ENCODE peak calls at places on chromosome 5, in six cellular contexts. One of them, this sample, is unnamed.

GRCh38 chr5:177468329-177469058 is 4.9 kb downstream of the DBN1 start:
- DNase-seq in K562: no peak
- DNase-seq in GM12892: no peak
- DNase-seq in H1: no peak
- DNase-seq in GM12878: no peak
- DNase-seq in HepG2: peak; percentile 50
- DNase-seq in this sample: no peak

GRCh38 chr5:12611132-12611531 is 706.9 kb upstream of the CTNND2 start:
- DNase-seq in K562: no peak
- DNase-seq in GM12892: no peak
- DNase-seq in H1: no peak
- DNase-seq in GM12878: no peak
- DNase-seq in HepG2: no peak
- DNase-seq in this sample: no peak

GRCh38 chr5:95646569-95647330 is at the start of gene RFESD:
- DNase-seq in K562: peak; percentile 99
- DNase-seq in GM12892: peak; percentile 71
- DNase-seq in H1: peak; percentile 92
- DNase-seq in GM12878: peak; percentile 83
- DNase-seq in HepG2: peak; percentile 96
- DNase-seq in this sample: peak; percentile 63

GRCh38 chr5:62030326-62030725 is 275.7 kb upstream of the KIF2A start:
- DNase-seq in K562: no peak
- DNase-seq in GM12892: no peak
- DNase-seq in H1: no peak
- DNase-seq in GM12878: no peak
- DNase-seq in HepG2: no peak
- DNase-seq in this sample: no peak

GRCh38 chr5:154077692-154078091 is 38.9 kb downstream of the MFAP3 start:
- DNase-seq in K562: no peak
- DNase-seq in GM12892: no peak
- DNase-seq in H1: no peak
- DNase-seq in GM12878: no peak
- DNase-seq in HepG2: no peak
- DNase-seq in this sample: no peak

GRCh38 chr5:151151793-151152192 is 5.8 kb downstream of the ANXA6 start:
- DNase-seq in K562: no peak
- DNase-seq in GM12892: no peak
- DNase-seq in H1: no peak
- DNase-seq in GM12878: peak; percentile 61
- DNase-seq in HepG2: no peak
- DNase-seq in this sample: no peak

GRCh38 chr5:123512631-123513461 is 869 bp downstream of the CSNK1G3 start:
- DNase-seq in K562: peak; percentile 61
- DNase-seq in GM12892: no peak
- DNase-seq in H1: no peak
- DNase-seq in GM12878: no peak
- DNase-seq in HepG2: peak; percentile 39
- DNase-seq in this sample: peak; percentile 15

GRCh38 chr5:134228624-134229023 is 2.8 kb upstream of the PPP2CA start:
- DNase-seq in K562: no peak
- DNase-seq in GM12892: no peak
- DNase-seq in H1: no peak
- DNase-seq in GM12878: no peak
- DNase-seq in HepG2: no peak
- DNase-seq in this sample: no peak

GRCh38 chr5:147303976-147304375 is 69.2 kb downstream of the STK32A start:
- DNase-seq in K562: no peak
- DNase-seq in GM12892: no peak
- DNase-seq in H1: no peak
- DNase-seq in GM12878: no peak
- DNase-seq in HepG2: no peak
- DNase-seq in this sample: no peak

GRCh38 chr5:113487411-113487778 is 858 bp downstream of the MCC start:
- DNase-seq in K562: no peak
- DNase-seq in GM12892: no peak
- DNase-seq in H1: no peak
- DNase-seq in GM12878: no peak
- DNase-seq in HepG2: no peak
- DNase-seq in this sample: peak; percentile 12

GRCh38 chr5:56319281-56320242 is 86.4 kb upstream of the ANKRD55 start:
- DNase-seq in K562: no peak
- DNase-seq in GM12892: no peak
- DNase-seq in H1: no peak
- DNase-seq in GM12878: no peak
- DNase-seq in HepG2: peak; percentile 26
- DNase-seq in this sample: no peak

GRCh38 chr5:73822989-73823339 is 197.0 kb downstream of the ARHGEF28 start:
- DNase-seq in K562: no peak
- DNase-seq in GM12892: no peak
- DNase-seq in H1: no peak
- DNase-seq in GM12878: no peak
- DNase-seq in HepG2: peak; percentile 85
- DNase-seq in this sample: no peak

GRCh38 chr5:73825736-73826135 is 199.7 kb downstream of the ARHGEF28 start:
- DNase-seq in K562: no peak
- DNase-seq in GM12892: no peak
- DNase-seq in H1: no peak
- DNase-seq in GM12878: no peak
- DNase-seq in HepG2: no peak
- DNase-seq in this sample: no peak

GRCh38 chr5:73822276-73822988 is 196.4 kb downstream of the ARHGEF28 start:
- DNase-seq in K562: no peak
- DNase-seq in GM12892: no peak
- DNase-seq in H1: no peak
- DNase-seq in GM12878: no peak
- DNase-seq in HepG2: no peak
- DNase-seq in this sample: no peak

GRCh38 chr5:73825219-73825618 is 199.2 kb downstream of the ARHGEF28 start:
- DNase-seq in K562: no peak
- DNase-seq in GM12892: no peak
- DNase-seq in H1: no peak
- DNase-seq in GM12878: no peak
- DNase-seq in HepG2: no peak
- DNase-seq in this sample: no peak

DNA sequence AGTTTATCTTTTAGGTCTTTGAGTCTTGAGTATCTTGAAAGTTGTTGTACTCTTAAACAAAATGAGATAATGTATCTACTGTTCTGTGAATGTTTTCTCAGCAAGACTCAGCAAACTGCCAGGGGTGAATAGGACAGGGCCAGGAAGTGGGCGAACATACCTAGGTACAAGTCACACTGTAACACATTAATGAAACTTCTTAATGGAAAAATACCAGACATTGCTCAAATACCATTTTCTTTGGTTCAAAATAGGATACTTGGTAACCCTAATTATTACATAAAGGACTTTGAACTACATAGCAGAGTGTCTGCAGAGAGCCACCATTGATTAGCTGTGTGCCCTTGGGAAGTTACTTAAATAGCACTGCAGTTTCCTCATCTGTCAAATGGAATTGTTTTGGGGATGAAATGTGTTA is 197.5 kb downstream of the ARHGEF28 start:
- DNase-seq in K562: no peak
- DNase-seq in GM12892: no peak
- DNase-seq in H1: no peak
- DNase-seq in GM12878: no peak
- DNase-seq in HepG2: peak; percentile 96
- DNase-seq in this sample: no peak
- TF ChIP-seq TAF1 in K562: no peak
- TF ChIP-seq TAF1 in GM12892: no peak
- TF ChIP-seq TAF1 in H1: no peak
- TF ChIP-seq TAF1 in GM12878: no peak
- TF ChIP-seq TAF1 in HepG2: no peak
- TF ChIP-seq TAF1 in this sample: no peak

DNA sequence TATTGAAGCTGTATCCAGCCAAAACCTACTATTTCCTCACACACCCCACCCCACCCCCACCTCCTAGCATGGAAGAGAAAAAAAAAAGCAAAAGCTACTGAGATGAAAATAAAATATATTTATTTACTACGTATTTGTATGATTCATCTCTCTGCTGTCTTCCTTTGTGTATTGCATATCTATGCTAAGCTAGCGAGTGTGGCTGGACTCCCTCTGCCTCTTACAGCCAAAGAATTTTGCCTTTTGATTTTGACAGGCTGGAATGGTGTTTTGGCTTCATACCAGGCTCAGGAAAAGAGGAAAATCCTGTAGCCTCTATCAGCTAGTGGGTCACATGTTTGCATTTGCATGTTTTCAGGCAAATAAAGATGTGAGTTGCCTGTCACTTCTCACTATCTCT is 2.2 kb downstream of the ABLIM3 start:
- DNase-seq in K562: no peak
- DNase-seq in GM12892: no peak
- DNase-seq in H1: no peak
- DNase-seq in GM12878: no peak
- DNase-seq in HepG2: no peak
- DNase-seq in this sample: no peak
- TF ChIP-seq POLR2A in K562: no peak
- TF ChIP-seq POLR2A in GM12892: no peak
- TF ChIP-seq POLR2A in H1: no peak
- TF ChIP-seq POLR2A in GM12878: no peak
- TF ChIP-seq POLR2A in HepG2: no peak
- TF ChIP-seq POLR2A in this sample: no peak

DNA sequence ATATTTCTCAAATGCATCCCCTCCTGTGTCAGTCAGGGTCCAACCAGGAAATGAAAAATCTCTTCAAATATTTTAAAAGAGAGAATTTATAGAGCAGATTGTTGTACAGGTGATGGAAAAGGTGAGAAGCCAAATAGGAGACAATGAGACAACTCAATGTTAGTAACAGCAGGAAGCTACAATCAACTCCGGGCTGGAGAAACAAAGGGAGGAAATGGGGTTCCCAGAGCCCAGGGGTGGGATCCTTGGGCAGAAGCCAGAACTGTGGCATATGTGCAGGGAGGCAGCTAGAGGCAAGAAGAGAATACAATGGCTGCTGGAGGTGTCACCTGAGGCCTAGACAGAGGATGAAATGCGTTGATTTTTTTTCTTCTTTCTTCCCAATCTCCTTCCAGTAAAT is 361.8 kb upstream of the ACTBL2 start:
- DNase-seq in K562: no peak
- DNase-seq in GM12892: no peak
- DNase-seq in H1: no peak
- DNase-seq in GM12878: no peak
- DNase-seq in HepG2: no peak
- DNase-seq in this sample: no peak
- TF ChIP-seq TAF1 in K562: no peak
- TF ChIP-seq TAF1 in GM12892: no peak
- TF ChIP-seq TAF1 in H1: no peak
- TF ChIP-seq TAF1 in GM12878: no peak
- TF ChIP-seq TAF1 in HepG2: no peak
- TF ChIP-seq TAF1 in this sample: no peak

GRCh38 chr5:44839018-44839681 is 30.4 kb downstream of the MRPS30 start:
- DNase-seq in K562: no peak
- DNase-seq in GM12892: no peak
- DNase-seq in H1: no peak
- DNase-seq in GM12878: no peak
- DNase-seq in HepG2: no peak
- DNase-seq in this sample: no peak
- TF ChIP-seq POLR2A in K562: no peak
- TF ChIP-seq POLR2A in GM12892: no peak
- TF ChIP-seq POLR2A in H1: no peak
- TF ChIP-seq POLR2A in GM12878: no peak
- TF ChIP-seq POLR2A in HepG2: no peak
- TF ChIP-seq POLR2A in this sample: no peak

GRCh38 chr5:17216974-17217325 is 481 bp upstream of the BASP1 start:
- DNase-seq in K562: no peak
- DNase-seq in GM12892: no peak
- DNase-seq in H1: no peak
- DNase-seq in GM12878: no peak
- DNase-seq in HepG2: no peak
- DNase-seq in this sample: peak; percentile 25

GRCh38 chr5:17218353-17219005 is 1.0 kb downstream of the BASP1 start:
- DNase-seq in K562: no peak
- DNase-seq in GM12892: no peak
- DNase-seq in H1: no peak
- DNase-seq in GM12878: no peak
- DNase-seq in HepG2: no peak
- DNase-seq in this sample: no peak

GRCh38 chr5:17217421-17218352 is at the start of gene BASP1:
- DNase-seq in K562: no peak
- DNase-seq in GM12892: peak; percentile 49
- DNase-seq in H1: no peak
- DNase-seq in GM12878: no peak
- DNase-seq in HepG2: no peak
- DNase-seq in this sample: peak; percentile 64

GRCh38 chr5:17219431-17219830 is 2.0 kb downstream of the BASP1 start:
- DNase-seq in K562: no peak
- DNase-seq in GM12892: no peak
- DNase-seq in H1: no peak
- DNase-seq in GM12878: no peak
- DNase-seq in HepG2: no peak
- DNase-seq in this sample: no peak

DNA sequence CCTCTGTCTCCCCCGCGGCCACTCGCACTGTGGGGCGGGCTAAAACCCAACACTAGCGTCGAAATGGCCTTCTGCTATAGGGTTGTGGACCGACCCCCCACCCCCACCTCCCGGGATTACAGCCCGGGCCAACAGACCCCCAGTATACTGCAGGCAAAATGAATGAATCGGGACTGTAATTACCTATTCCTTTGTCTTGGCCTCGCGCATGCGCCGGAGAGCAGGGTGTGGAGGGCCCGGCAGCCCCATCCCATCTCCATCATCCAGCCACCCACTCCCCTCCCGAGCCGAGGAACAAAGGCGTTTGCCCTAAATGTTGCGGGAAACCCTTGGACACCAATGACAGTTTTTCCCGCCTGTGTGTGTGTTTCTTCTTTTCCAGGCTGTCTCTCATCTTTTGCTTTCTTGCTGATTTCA is 1.6 kb downstream of the BASP1 start:
- DNase-seq in K562: no peak
- DNase-seq in GM12892: no peak
- DNase-seq in H1: no peak
- DNase-seq in GM12878: no peak
- DNase-seq in HepG2: no peak
- DNase-seq in this sample: no peak
- TF ChIP-seq TAF1 in K562: no peak
- TF ChIP-seq TAF1 in GM12892: no peak
- TF ChIP-seq TAF1 in H1: no peak
- TF ChIP-seq TAF1 in GM12878: no peak
- TF ChIP-seq TAF1 in HepG2: no peak
- TF ChIP-seq TAF1 in this sample: no peak

GRCh38 chr5:44387391-44387790 is 1.8 kb downstream of the FGF10 start:
- DNase-seq in K562: no peak
- DNase-seq in GM12892: no peak
- DNase-seq in H1: no peak
- DNase-seq in GM12878: no peak
- DNase-seq in HepG2: no peak
- DNase-seq in this sample: no peak

GRCh38 chr5:44387911-44388310 is 1.3 kb downstream of the FGF10 start:
- DNase-seq in K562: no peak
- DNase-seq in GM12892: no peak
- DNase-seq in H1: no peak
- DNase-seq in GM12878: no peak
- DNase-seq in HepG2: no peak
- DNase-seq in this sample: no peak

GRCh38 chr5:44389410-44389879 is at the start of gene FGF10:
- DNase-seq in K562: no peak
- DNase-seq in GM12892: no peak
- DNase-seq in H1: peak; percentile 33
- DNase-seq in GM12878: no peak
- DNase-seq in HepG2: no peak
- DNase-seq in this sample: no peak

GRCh38 chr5:44390332-44390731 is 1.1 kb upstream of the FGF10 start:
- DNase-seq in K562: no peak
- DNase-seq in GM12892: no peak
- DNase-seq in H1: no peak
- DNase-seq in GM12878: no peak
- DNase-seq in HepG2: no peak
- DNase-seq in this sample: no peak

GRCh38 chr5:44388504-44389409 is 463 bp downstream of the FGF10 start:
- DNase-seq in K562: no peak
- DNase-seq in GM12892: no peak
- DNase-seq in H1: no peak
- DNase-seq in GM12878: no peak
- DNase-seq in HepG2: no peak
- DNase-seq in this sample: no peak
- TF ChIP-seq POLR2A in K562: no peak
- TF ChIP-seq POLR2A in GM12892: no peak
- TF ChIP-seq POLR2A in H1: no peak
- TF ChIP-seq POLR2A in GM12878: no peak
- TF ChIP-seq POLR2A in HepG2: no peak
- TF ChIP-seq POLR2A in this sample: no peak